ENCODE peak calls at places on chromosomes 7 and 10, in ten cellular contexts. P, L, U, Z, H, Y, A, E, Q and N are unnamed samples.

GRCh38 chr10:35195361-35196306 is 69.0 kb downstream of the CREM start:
- DNase-seq in P (no peak), L (peak; percentile 83), U (peak; percentile 23), Z (peak; percentile 79), H (peak; percentile 78), Y (peak; percentile 76), A (peak; percentile 95), E (peak; percentile 70), Q (peak; percentile 86), N (peak; percentile 75)

GRCh38 chr10:84845628-84846261 is 517.4 kb downstream of the CCSER2 start:
- DNase-seq in P (no peak), L (no peak), U (no peak), Z (no peak), H (peak; percentile 35), Y (no peak), A (peak; percentile 27), E (peak; percentile 29), Q (no peak), N (peak; percentile 2)

GRCh38 chr7:23893942-23894890 is 184.2 kb downstream of the STK31 start:
- DNase-seq in P (no peak), L (no peak), U (no peak), Z (no peak), H (no peak), Y (no peak), A (no peak), E (no peak), Q (no peak), N (no peak)

GRCh38 chr10:74770400-74770799 is 56.0 kb upstream of the KAT6B start:
- DNase-seq in P (no peak), L (no peak), U (no peak), Z (no peak), H (no peak), Y (no peak), A (no peak), E (no peak), Q (no peak), N (no peak)

GRCh38 chr7:108384721-108385483 is 71.3 kb downstream of the NRCAM start:
- DNase-seq in P (no peak), L (no peak), U (no peak), Z (no peak), H (no peak), Y (no peak), A (peak; percentile 24), E (no peak), Q (no peak), N (no peak)

GRCh38 chr10:62817120-62817762 is 1.1 kb upstream of the EGR2 start:
- DNase-seq in P (peak; percentile 59), L (peak; percentile 35), U (no peak), Z (peak; percentile 93), H (no peak), Y (peak; percentile 59), A (peak; percentile 27), E (peak; percentile 52), Q (peak; percentile 79), N (peak; percentile 69)

GRCh38 chr7:129169705-129170319 is 18.6 kb upstream of the SMO start:
- DNase-seq in P (peak; percentile 56), L (no peak), U (no peak), Z (peak; percentile 80), H (no peak), Y (no peak), A (no peak), E (no peak), Q (no peak), N (no peak)

GRCh38 chr7:128071801-128072200 is 40.6 kb upstream of the LRRC4 start:
- DNase-seq in P (no peak), L (no peak), U (no peak), Z (no peak), H (no peak), Y (no peak), A (no peak), E (no peak), Q (no peak), N (no peak)

GRCh38 chr7:141915565-141915964 is 634 bp upstream of the OR9A4 start:
- DNase-seq in P (no peak), L (no peak), U (no peak), Z (no peak), H (no peak), Y (no peak), A (no peak), E (peak; percentile 60), Q (no peak), N (no peak)

GRCh38 chr7:99108615-99109014 is 35.3 kb downstream of the SMURF1 start:
- DNase-seq in P (no peak), L (no peak), U (no peak), Z (no peak), H (no peak), Y (no peak), A (no peak), E (no peak), Q (no peak), N (no peak)

GRCh38 chr7:90596745-90597526 is 815 bp downstream of the CDK14 start:
- DNase-seq in P (no peak), L (no peak), U (peak; percentile 72), Z (no peak), H (no peak), Y (no peak), A (no peak), E (no peak), Q (no peak), N (no peak)
- TF ChIP-seq POLR2A in P (no peak), L (no peak), U (no peak), Z (no peak), H (no peak), Y (no peak), A (no peak), E (no peak), Q (no peak), N (no peak)

GRCh38 chr7:1152492-1152891 is 7.5 kb downstream of the ZFAND2A start:
- DNase-seq in P (no peak), L (no peak), U (no peak), Z (peak; percentile 17), H (no peak), Y (no peak), A (no peak), E (no peak), Q (no peak), N (no peak)

GRCh38 chr7:1151156-1151555 is 8.8 kb downstream of the ZFAND2A start:
- DNase-seq in P (no peak), L (no peak), U (no peak), Z (peak; percentile 62), H (no peak), Y (no peak), A (no peak), E (no peak), Q (no peak), N (no peak)

GRCh38 chr7:1150400-1151002 is 9.5 kb downstream of the ZFAND2A start:
- DNase-seq in P (no peak), L (no peak), U (no peak), Z (no peak), H (no peak), Y (no peak), A (no peak), E (no peak), Q (no peak), N (no peak)

GRCh38 chr7:1151653-1152425 is 8.2 kb downstream of the ZFAND2A start:
- DNase-seq in P (no peak), L (no peak), U (no peak), Z (peak; percentile 67), H (no peak), Y (no peak), A (no peak), E (no peak), Q (no peak), N (no peak)

DNA sequence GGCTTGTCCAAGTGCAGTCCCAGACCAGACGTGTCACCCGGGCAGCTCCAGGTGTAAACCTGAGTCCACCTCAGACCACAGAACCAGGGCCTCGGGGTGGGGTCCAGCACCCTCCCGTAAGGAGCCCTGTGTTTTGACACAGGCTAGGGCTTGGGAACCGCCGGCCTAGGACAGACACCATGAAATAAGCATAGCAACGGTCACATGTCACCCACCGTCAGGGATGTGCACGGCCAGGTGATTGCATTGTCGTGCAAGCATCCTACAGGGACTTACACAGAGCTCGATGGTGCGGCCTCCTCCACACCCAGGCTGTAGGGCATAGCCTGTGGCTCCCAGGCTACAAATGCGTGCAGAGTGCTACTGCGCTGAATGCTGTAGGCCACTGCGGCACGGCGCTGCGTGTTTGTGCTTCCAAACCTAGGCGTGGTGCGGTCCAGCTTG is 10.6 kb downstream of the ZFAND2A start:
- DNase-seq in P (no peak), L (no peak), U (no peak), Z (peak; percentile 63), H (no peak), Y (no peak), A (no peak), E (no peak), Q (no peak), N (no peak)
- TF ChIP-seq POLR2A in P (no peak), L (no peak), U (no peak), Z (no peak), H (peak; percentile 21), Y (no peak), A (no peak), E (no peak), Q (no peak), N (no peak)

GRCh38 chr7:35487841-35488240 is 207.1 kb downstream of the HERPUD2 start:
- DNase-seq in P (no peak), L (no peak), U (no peak), Z (no peak), H (no peak), Y (no peak), A (no peak), E (no peak), Q (no peak), N (no peak)

GRCh38 chr7:35483568-35483967 is 211.4 kb downstream of the HERPUD2 start:
- DNase-seq in P (no peak), L (no peak), U (no peak), Z (no peak), H (no peak), Y (no peak), A (no peak), E (no peak), Q (no peak), N (no peak)

GRCh38 chr7:35485436-35485835 is 209.5 kb downstream of the HERPUD2 start:
- DNase-seq in P (no peak), L (no peak), U (no peak), Z (no peak), H (no peak), Y (no peak), A (no peak), E (no peak), Q (no peak), N (no peak)

GRCh38 chr7:35491233-35491632 is 203.7 kb downstream of the HERPUD2 start:
- DNase-seq in P (no peak), L (no peak), U (no peak), Z (no peak), H (no peak), Y (no peak), A (no peak), E (no peak), Q (no peak), N (no peak)

GRCh38 chr7:35487402-35487801 is 207.5 kb downstream of the HERPUD2 start:
- DNase-seq in P (no peak), L (no peak), U (no peak), Z (no peak), H (no peak), Y (no peak), A (no peak), E (no peak), Q (no peak), N (no peak)
- TF ChIP-seq POLR2A in P (no peak), L (no peak), U (no peak), Z (no peak), H (no peak), Y (no peak), A (no peak), E (no peak), Q (no peak), N (no peak)

DNA sequence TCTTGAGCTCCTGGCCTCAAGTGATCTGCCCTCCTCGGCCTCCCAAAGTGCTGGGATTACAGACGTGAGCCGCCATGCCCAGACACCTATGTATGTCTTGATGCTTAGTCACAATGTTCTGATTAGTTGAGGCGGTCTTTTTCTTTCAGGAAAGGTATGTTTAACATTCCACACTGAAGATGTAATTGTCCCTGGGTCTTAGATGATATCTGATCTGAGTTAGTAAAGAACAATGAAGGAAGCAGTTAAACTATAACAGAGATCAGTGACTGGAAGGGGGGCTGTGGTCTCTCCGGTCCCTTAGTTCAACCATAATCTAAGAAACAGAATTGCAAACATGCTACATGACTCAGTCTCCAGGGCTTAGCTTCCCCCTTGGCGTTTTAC is 31.5 kb upstream of the SH2D4B start:
- DNase-seq in P (no peak), L (no peak), U (no peak), Z (no peak), H (peak; percentile 87), Y (no peak), A (peak; percentile 93), E (no peak), Q (no peak), N (no peak)
- TF ChIP-seq POLR2A in P (no peak), L (no peak), U (no peak), Z (no peak), H (no peak), Y (no peak), A (no peak), E (no peak), Q (no peak), N (no peak)